ENCODE peak calls at places on chromosomes 13 and 19, in four cellular contexts. One of them, this sample, is unnamed.

GRCh38 chr19:11767633-11768133 is 883 bp downstream of the ZNF441 start:
- DNase-seq in EL: peak; percentile 37
- DNase-seq in epithelial cell of esophagus: peak; percentile 12
- DNase-seq in putamen: peak; percentile 1
- DNase-seq in this sample: peak; percentile 14

GRCh38 chr13:75541961-75542360 is 4.3 kb upstream of the COMMD6 start:
- DNase-seq in epithelial cell of esophagus: no peak
- DNase-seq in putamen: no peak
- DNase-seq in EL: no peak
- DNase-seq in this sample: no peak

GRCh38 chr13:21672811-21673591 is 2.1 kb downstream of the FGF9 start:
- DNase-seq in epithelial cell of esophagus: no peak
- DNase-seq in EL: peak; percentile 6
- DNase-seq in putamen: no peak
- DNase-seq in this sample: no peak

GRCh38 chr13:97107815-97108534 is 113.7 kb upstream of the OXGR1 start:
- DNase-seq in EL: no peak
- DNase-seq in putamen: no peak
- DNase-seq in epithelial cell of esophagus: no peak
- DNase-seq in this sample: no peak

GRCh38 chr13:113618455-113618854 is 33.9 kb downstream of the TFDP1 start:
- DNase-seq in epithelial cell of esophagus: no peak
- DNase-seq in putamen: no peak
- DNase-seq in EL: no peak
- DNase-seq in this sample: no peak

GRCh38 chr19:42273407-42274064 is 4.5 kb downstream of the CIC start:
- DNase-seq in putamen: no peak
- DNase-seq in EL: no peak
- DNase-seq in epithelial cell of esophagus: no peak
- DNase-seq in this sample: no peak

GRCh38 chr13:27170221-27170520 is 1.4 kb downstream of the USP12 start:
- DNase-seq in EL: no peak
- DNase-seq in epithelial cell of esophagus: peak; percentile 66
- DNase-seq in putamen: no peak
- DNase-seq in this sample: peak; percentile 62

GRCh38 chr19:11361037-11361770 is 6.0 kb downstream of the PLPPR2 start:
- DNase-seq in EL: no peak
- DNase-seq in epithelial cell of esophagus: peak; percentile 38
- DNase-seq in putamen: no peak
- DNase-seq in this sample: no peak

GRCh38 chr13:101449971-101450748 is 2.3 kb upstream of the ITGBL1 start:
- DNase-seq in epithelial cell of esophagus: peak; percentile 93
- DNase-seq in EL: peak; percentile 91
- DNase-seq in putamen: peak; percentile 64
- DNase-seq in this sample: peak; percentile 95

GRCh38 chr19:10567696-10568443 is 909 bp downstream of the CDKN2D start:
- DNase-seq in epithelial cell of esophagus: no peak
- DNase-seq in EL: no peak
- DNase-seq in putamen: no peak
- DNase-seq in this sample: no peak

GRCh38 chr13:99312493-99312883 is 5.3 kb upstream of the GPR183 start:
- DNase-seq in putamen: peak; percentile 70
- DNase-seq in epithelial cell of esophagus: peak; percentile 39
- DNase-seq in EL: peak; percentile 97
- DNase-seq in this sample: peak; percentile 98

GRCh38 chr13:36418022-36418805 is 14.1 kb upstream of the CCNA1 start:
- DNase-seq in epithelial cell of esophagus: peak; percentile 67
- DNase-seq in putamen: no peak
- DNase-seq in EL: peak; percentile 61
- DNase-seq in this sample: peak; percentile 30

GRCh38 chr19:31277516-31277915 is 71.7 kb downstream of the TSHZ3 start:
- DNase-seq in putamen: no peak
- DNase-seq in EL: no peak
- DNase-seq in epithelial cell of esophagus: no peak
- DNase-seq in this sample: no peak

GRCh38 chr19:14517840-14518505 is at the start of gene DNAJB1:
- DNase-seq in EL: peak; percentile 76
- DNase-seq in epithelial cell of esophagus: peak; percentile 78
- DNase-seq in putamen: peak; percentile 84
- DNase-seq in this sample: peak; percentile 85

GRCh38 chr19:3073159-3073563 is 10.9 kb upstream of the TLE5 start:
- DNase-seq in EL: peak; percentile 36
- DNase-seq in putamen: no peak
- DNase-seq in epithelial cell of esophagus: peak; percentile 40
- DNase-seq in this sample: peak; percentile 54

GRCh38 chr13:79680485-79680884 is 199.5 kb downstream of the NDFIP2 start:
- DNase-seq in EL: no peak
- DNase-seq in putamen: no peak
- DNase-seq in epithelial cell of esophagus: no peak
- DNase-seq in this sample: no peak

GRCh38 chr19:52748336-52748950 is 13.6 kb upstream of the ZNF611 start:
- DNase-seq in EL: peak; percentile 57
- DNase-seq in putamen: peak; percentile 51
- DNase-seq in epithelial cell of esophagus: peak; percentile 55
- DNase-seq in this sample: peak; percentile 47

GRCh38 chr19:50759886-50760285 is 10.4 kb upstream of the GPR32 start:
- DNase-seq in epithelial cell of esophagus: no peak
- DNase-seq in putamen: no peak
- DNase-seq in EL: peak; percentile 30
- DNase-seq in this sample: no peak

GRCh38 chr19:4474504-4475136 is 2.5 kb downstream of the HDGFL2 start:
- DNase-seq in putamen: peak; percentile 73
- DNase-seq in epithelial cell of esophagus: peak; percentile 72
- DNase-seq in EL: peak; percentile 76
- DNase-seq in this sample: no peak